ENCODE peak calls at places on chromosomes 4 and X, in six cellular contexts. V, L, M, X, W and D are unnamed samples.

GRCh38 chr4:81449018-81449417 is 22.7 kb downstream of the RASGEF1B start:
- DNase-seq in V (no peak), L (no peak), M (no peak), X (no peak), W (no peak), D (no peak)

GRCh38 chr4:41657561-41657960 is 91.0 kb downstream of the PHOX2B start:
- DNase-seq in V (no peak), L (no peak), M (no peak), X (no peak), W (no peak), D (no peak)

GRCh38 chr4:64824591-64824990 is 415.3 kb upstream of the TECRL start:
- DNase-seq in V (no peak), L (no peak), M (no peak), X (no peak), W (no peak), D (no peak)

GRCh38 chrX:68758671-68759070 is 70.2 kb upstream of the EFNB1 start:
- DNase-seq in V (no peak), L (no peak), M (no peak), X (no peak), W (no peak), D (no peak)

GRCh38 chrX:16212024-16212423 is 44.7 kb downstream of the MAGEB17 start:
- DNase-seq in V (no peak), L (no peak), M (peak; percentile 5), X (no peak), W (no peak), D (no peak)

GRCh38 chrX:47579537-47579936 is 2.7 kb upstream of the TIMP1 start:
- DNase-seq in V (no peak), L (no peak), M (peak; percentile 78), X (no peak), W (peak; percentile 74), D (no peak)

GRCh38 chrX:21756785-21757529 is 959 bp downstream of the SMPX start:
- DNase-seq in V (no peak), L (no peak), M (no peak), X (no peak), W (no peak), D (no peak)

GRCh38 chr4:113540859-113541258 is 220.7 kb downstream of the CAMK2D start:
- DNase-seq in V (no peak), L (no peak), M (peak; percentile 60), X (no peak), W (no peak), D (no peak)

GRCh38 chr4:181143241-181143854 is 1099.9 kb upstream of the TENM3 start:
- DNase-seq in V (peak; percentile 92), L (peak; percentile 85), M (peak; percentile 81), X (peak; percentile 89), W (peak; percentile 78), D (peak; percentile 32)

GRCh38 chr4:159435561-159436023 is 332.7 kb downstream of the RAPGEF2 start:
- DNase-seq in V (no peak), L (no peak), M (no peak), X (no peak), W (peak; percentile 54), D (no peak)

GRCh38 chr4:108466936-108467902 is 153.2 kb upstream of the RPL34 start:
- DNase-seq in V (no peak), L (no peak), M (peak; percentile 52), X (no peak), W (peak; percentile 81), D (no peak)

GRCh38 chr4:87255755-87256154 is 35.3 kb upstream of the KLHL8 start:
- DNase-seq in V (no peak), L (no peak), M (no peak), X (no peak), W (no peak), D (no peak)

GRCh38 chr4:108527729-108528128 is 92.6 kb upstream of the RPL34 start:
- DNase-seq in V (peak; percentile 47), L (no peak), M (no peak), X (no peak), W (no peak), D (no peak)

GRCh38 chr4:122480023-122480422 is 23.5 kb upstream of the IL2 start:
- DNase-seq in V (no peak), L (no peak), M (peak; percentile 84), X (no peak), W (peak; percentile 70), D (no peak)

GRCh38 chrX:138748480-138748879 is 37.0 kb upstream of the FGF13 start:
- DNase-seq in V (no peak), L (no peak), M (peak; percentile 11), X (no peak), W (no peak), D (no peak)

GRCh38 chrX:138740361-138740760 is 28.8 kb upstream of the FGF13 start:
- DNase-seq in V (no peak), L (no peak), M (no peak), X (no peak), W (no peak), D (no peak)

GRCh38 chrX:138745215-138745614 is 33.7 kb upstream of the FGF13 start:
- DNase-seq in V (no peak), L (no peak), M (peak; percentile 58), X (no peak), W (peak; percentile 57), D (peak; percentile 13)
- TF ChIP-seq CTCF in V (peak; percentile 46), L (peak; percentile 37), M (peak; percentile 56), X (peak; percentile 78), W (peak; percentile 67), D (peak; percentile 61)

GRCh38 chrX:141467442-141467841 is 117.1 kb downstream of the SPANXA1 start:
- DNase-seq in V (no peak), L (no peak), M (no peak), X (no peak), W (no peak), D (no peak)
- TF ChIP-seq CTCF in V (no peak), L (no peak), M (peak; percentile 12), X (peak; percentile 29), W (peak; percentile 22), D (no peak)

DNA sequence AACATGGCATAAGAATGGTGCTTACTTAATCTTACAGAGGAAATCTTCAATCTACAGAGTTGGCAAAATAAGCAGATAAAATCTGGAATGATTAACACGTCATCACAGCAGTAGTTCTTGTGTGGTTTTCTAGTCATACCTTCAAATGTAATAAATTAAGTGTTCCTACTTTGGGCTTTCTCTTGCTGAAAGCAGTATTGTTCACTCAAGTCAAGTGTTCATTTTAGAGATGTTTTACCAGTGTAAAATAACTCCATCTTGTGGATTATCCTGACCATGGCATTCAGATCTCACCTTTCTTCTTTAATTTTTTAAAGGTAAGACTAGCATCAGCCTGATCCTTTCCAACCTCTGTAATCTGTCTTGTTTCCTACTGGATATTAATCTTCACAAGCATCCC is 72.9 kb downstream of the ADAMTS3 start:
- DNase-seq in V (no peak), L (no peak), M (peak; percentile 3), X (no peak), W (no peak), D (no peak)
- TF ChIP-seq CTCF in V (no peak), L (no peak), M (peak; percentile 13), X (no peak), W (no peak), D (no peak)

GRCh38 chr4:66568431-66568830 is 898.1 kb upstream of the EPHA5 start:
- DNase-seq in V (no peak), L (no peak), M (no peak), X (no peak), W (no peak), D (no peak)
- TF ChIP-seq CTCF in V (no peak), L (no peak), M (no peak), X (no peak), W (no peak), D (no peak)

GRCh38 chrX:30822068-30822671 is 66.9 kb downstream of the TAB3 start:
- DNase-seq in V (no peak), L (no peak), M (peak; percentile 7), X (no peak), W (no peak), D (peak; percentile 43)
- TF ChIP-seq CTCF in V (no peak), L (no peak), M (no peak), X (no peak), W (no peak), D (no peak)

DNA sequence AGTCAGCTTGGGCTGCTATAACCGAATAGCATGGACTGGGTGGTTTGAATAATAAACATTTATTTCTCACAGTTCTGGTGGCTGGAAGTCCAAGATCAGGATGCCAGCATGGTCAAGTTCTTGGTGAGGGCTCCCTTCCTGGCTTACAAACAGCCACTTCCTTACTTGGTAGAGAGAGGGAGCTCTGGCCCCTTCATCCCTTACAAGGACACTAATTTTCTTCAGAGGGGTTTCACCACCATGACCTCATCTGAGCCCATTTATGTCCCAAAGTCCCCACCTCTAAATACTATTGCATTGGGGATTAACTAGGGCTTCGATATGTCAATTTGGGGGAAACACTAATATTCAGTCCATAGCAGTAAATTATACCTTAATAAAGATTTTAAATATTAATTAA is 61.8 kb downstream of the CLNK start:
- DNase-seq in V (no peak), L (no peak), M (peak; percentile 27), X (no peak), W (no peak), D (no peak)
- TF ChIP-seq CTCF in V (no peak), L (no peak), M (peak; percentile 58), X (no peak), W (peak; percentile 63), D (peak; percentile 63)

GRCh38 chr4:77352192-77352591 is 195.2 kb downstream of the CCNG2 start:
- DNase-seq in V (no peak), L (no peak), M (no peak), X (no peak), W (no peak), D (no peak)
- TF ChIP-seq CTCF in V (no peak), L (no peak), M (no peak), X (no peak), W (no peak), D (no peak)

DNA sequence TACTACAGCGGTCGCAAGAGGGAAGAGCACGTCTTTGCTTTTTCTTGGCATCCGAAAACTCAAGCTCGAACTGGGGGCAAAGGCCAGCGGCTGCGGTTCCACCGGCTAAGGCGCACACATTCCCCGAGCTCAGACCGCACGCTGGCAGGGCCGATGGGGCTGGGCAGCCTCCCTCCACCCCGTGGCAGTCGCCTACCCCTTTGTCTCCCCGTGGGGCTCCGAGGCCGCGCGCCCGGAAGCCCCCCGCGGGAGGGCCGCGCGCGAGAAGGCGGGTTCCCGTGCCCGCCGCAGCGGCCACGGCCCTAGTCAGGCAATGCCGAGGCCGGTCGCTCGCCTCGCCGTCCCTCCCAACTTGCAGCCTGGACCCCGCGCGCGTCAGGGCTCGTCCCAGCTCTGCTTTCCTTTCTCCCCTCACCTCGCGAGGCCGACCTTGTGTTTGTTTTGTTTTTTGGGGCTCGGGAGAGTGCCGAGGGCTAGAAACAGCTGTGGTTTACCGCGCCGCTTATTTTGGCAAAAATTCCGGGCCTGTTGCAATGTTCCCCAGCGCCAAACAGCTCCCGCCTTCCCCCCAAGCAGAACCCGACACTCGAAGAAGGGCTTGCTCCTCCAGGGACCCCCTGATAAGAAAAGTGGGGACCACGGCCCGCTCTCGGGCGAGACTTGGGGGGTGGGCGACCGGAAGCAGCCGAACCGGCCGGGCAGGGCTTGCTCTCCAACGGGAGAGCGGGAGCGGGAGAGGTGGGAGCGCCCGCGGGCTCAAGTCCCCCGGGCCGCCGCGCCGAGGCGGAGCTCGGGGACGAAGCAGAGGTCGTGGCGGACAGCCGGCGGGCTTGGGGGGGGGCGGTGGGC is 553 bp upstream of the N4BP2 start:
- DNase-seq in V (peak; percentile 79), L (peak; percentile 84), M (peak; percentile 95), X (peak; percentile 82), W (peak; percentile 80), D (peak; percentile 70)
- TF ChIP-seq CTCF in V (no peak), L (no peak), M (no peak), X (no peak), W (peak; percentile 4), D (no peak)